ENCODE peak calls at places on chromosomes 2 and 18, in nine cellular contexts. Q is AG04450, Z is HFF-Myc, U is fibroblast of pulmonary artery, A is AG10803, I is IMR-90, T is mucosa of descending colon, O is bronchial epithelial cell, N is GM12865. L is an unnamed sample.

GRCh38 chr2:184599875-184600227 is 1.5 kb downstream of the ZNF804A start:
- DNase-seq in O (no peak), Q (no peak), U (no peak), Z (no peak), A (no peak), I (peak; percentile 20), N (no peak), T (no peak), L (no peak)

GRCh38 chr2:173715483-173715882 is 249.7 kb downstream of the SP3 start:
- DNase-seq in I (no peak), Z (no peak), T (no peak), U (no peak), Q (no peak), N (no peak), O (peak; percentile 86), A (peak; percentile 3), L (peak; percentile 31)

GRCh38 chr2:152415231-152415642 is 80.3 kb downstream of the FMNL2 start:
- DNase-seq in I (peak; percentile 19), O (peak; percentile 95), U (peak; percentile 74), Z (no peak), T (no peak), A (peak; percentile 47), Q (no peak), N (no peak), L (no peak)

GRCh38 chr2:217835931-217836881 is 166.6 kb downstream of the TNS1 start:
- DNase-seq in T (no peak), N (peak; percentile 3), U (peak; percentile 99), Q (peak; percentile 76), I (peak; percentile 91), O (no peak), Z (no peak), A (peak; percentile 99), L (peak; percentile 98)

GRCh38 chr2:169107645-169108044 is 38.3 kb downstream of the DHRS9 start:
- DNase-seq in Q (no peak), T (no peak), O (no peak), N (peak; percentile 46), Z (no peak), U (no peak), A (no peak), I (no peak), L (no peak)

GRCh38 chr18:77300579-77300978 is 50.9 kb downstream of the GALR1 start:
- DNase-seq in N (no peak), A (no peak), Z (no peak), Q (no peak), I (no peak), T (no peak), O (no peak), U (no peak), L (no peak)

GRCh38 chr2:204608261-204608660 is 63.0 kb downstream of the PARD3B start:
- DNase-seq in Q (peak; percentile 11), T (no peak), A (peak; percentile 83), U (peak; percentile 45), N (no peak), I (peak; percentile 78), O (no peak), Z (peak; percentile 5), L (peak; percentile 30)

GRCh38 chr2:11963966-11964365 is 217.5 kb downstream of the LPIN1 start:
- DNase-seq in O (peak; percentile 59), Z (no peak), U (no peak), A (no peak), I (no peak), T (no peak), Q (no peak), N (no peak), L (no peak)

GRCh38 chr2:68412127-68412819 is 47.2 kb downstream of the PLEK start:
- DNase-seq in O (no peak), Z (no peak), I (no peak), Q (no peak), T (no peak), N (no peak), U (no peak), A (no peak), L (no peak)

GRCh38 chr2:100262555-100263320 is 59.6 kb downstream of the LONRF2 start:
- DNase-seq in I (peak; percentile 56), Q (no peak), N (peak; percentile 47), Z (peak; percentile 52), O (peak; percentile 36), U (peak; percentile 74), T (peak; percentile 65), A (peak; percentile 42), L (no peak)

GRCh38 chr2:196801986-196802385 is 2.5 kb upstream of the GTF3C3 start:
- DNase-seq in I (no peak), N (no peak), O (peak; percentile 24), U (peak; percentile 17), A (no peak), T (no peak), Z (no peak), Q (no peak), L (no peak)

GRCh38 chr2:184679219-184680018 is 81.1 kb downstream of the ZNF804A start:
- DNase-seq in N (no peak), Z (no peak), A (no peak), U (no peak), I (no peak), O (no peak), T (no peak), Q (no peak), L (no peak)

GRCh38 chr18:21453512-21453862 is 147.0 kb downstream of the ESCO1 start:
- DNase-seq in T (no peak), I (no peak), N (no peak), Z (no peak), O (no peak), Q (no peak), U (no peak), A (no peak), L (no peak)

GRCh38 chr18:62763101-62763521 is 47.8 kb downstream of the PHLPP1 start:
- DNase-seq in U (no peak), O (peak; percentile 76), N (peak; percentile 63), T (no peak), Q (no peak), Z (no peak), I (no peak), A (no peak), L (no peak)

GRCh38 chr2:232434563-232435374 is 21.2 kb upstream of the ALPI start:
- DNase-seq in N (no peak), I (no peak), Z (no peak), O (no peak), Q (no peak), T (no peak), A (no peak), U (no peak), L (no peak)

GRCh38 chr2:32039447-32040219 is at the start of gene DPY30:
- DNase-seq in N (peak; percentile 97), Q (peak; percentile 86), A (peak; percentile 93), O (peak; percentile 87), I (peak; percentile 92), U (peak; percentile 95), Z (peak; percentile 73), T (peak; percentile 95), L (peak; percentile 81)

GRCh38 chr2:136253288-136254004 is 135.5 kb upstream of the CXCR4 start:
- DNase-seq in N (peak; percentile 30), Z (no peak), Q (no peak), A (no peak), U (no peak), T (no peak), I (no peak), O (no peak), L (no peak)

GRCh38 chr2:136257893-136258292 is 139.9 kb upstream of the CXCR4 start:
- DNase-seq in Q (no peak), U (no peak), I (no peak), A (no peak), N (no peak), T (no peak), Z (no peak), O (no peak), L (no peak)

GRCh38 chr2:136255127-136255526 is 137.2 kb upstream of the CXCR4 start:
- DNase-seq in O (no peak), A (no peak), Z (no peak), Q (no peak), U (no peak), I (no peak), N (no peak), T (no peak), L (no peak)

GRCh38 chr2:136254681-136255080 is 136.7 kb upstream of the CXCR4 start:
- DNase-seq in U (no peak), Z (no peak), T (no peak), I (no peak), N (peak; percentile 32), Q (no peak), A (no peak), O (no peak), L (no peak)

GRCh38 chr2:136255648-136256461 is 137.9 kb upstream of the CXCR4 start:
- DNase-seq in I (no peak), A (no peak), T (no peak), Q (no peak), N (peak; percentile 33), Z (no peak), U (no peak), O (no peak), L (no peak)
- TF ChIP-seq CTCF in I (no peak), A (no peak), T (no peak), Q (no peak), N (no peak), Z (no peak), U (no peak), O (no peak), L (no peak)

DNA sequence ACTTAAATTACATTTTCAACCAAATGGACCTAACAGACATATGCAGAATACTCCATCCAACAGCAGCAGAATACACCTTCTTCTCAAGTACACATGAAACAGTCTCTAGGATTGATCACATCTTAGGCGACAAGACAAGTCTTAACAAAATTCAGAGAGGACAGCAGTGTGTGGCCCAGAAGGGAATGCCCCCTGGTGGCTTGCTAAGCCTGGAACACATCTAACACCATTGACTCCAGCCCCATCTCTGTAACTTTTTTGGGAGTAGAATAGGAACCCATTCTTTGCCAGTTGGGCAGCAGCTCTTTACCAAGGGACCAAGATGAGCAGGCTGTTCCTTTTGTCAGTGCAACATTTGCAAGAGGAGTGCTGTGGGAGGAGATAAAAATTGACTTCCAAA is 249.9 kb downstream of the PLCL1 start:
- DNase-seq in N (peak; percentile 72), Q (no peak), U (peak; percentile 48), I (peak; percentile 37), T (peak; percentile 18), O (peak; percentile 27), A (peak; percentile 54), Z (no peak), L (peak; percentile 7)
- TF ChIP-seq CTCF in N (peak; percentile 61), Q (peak; percentile 69), U (peak; percentile 55), I (peak; percentile 54), T (no peak), O (peak; percentile 48), A (peak; percentile 82), Z (peak; percentile 63), L (peak; percentile 66)

DNA sequence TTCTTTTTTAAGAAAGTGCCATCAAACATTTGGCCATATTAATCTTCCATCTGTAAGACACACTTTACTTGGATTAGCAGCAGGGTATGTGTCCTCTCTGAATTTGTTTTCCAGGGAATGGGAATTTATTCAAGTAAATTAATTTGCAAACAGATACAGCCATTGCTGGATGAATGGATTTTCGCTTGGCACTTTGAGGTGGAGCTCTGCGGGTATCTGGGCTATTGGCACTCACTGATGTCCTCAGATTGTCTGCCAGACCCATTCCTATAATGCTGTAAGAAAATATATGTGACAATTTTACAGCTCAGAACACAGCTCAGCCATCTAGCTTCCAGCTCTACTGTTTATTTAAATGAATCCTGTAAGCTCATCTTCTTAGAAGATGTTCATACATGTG is 201.2 kb upstream of the CDH20 start:
- DNase-seq in O (no peak), Q (no peak), T (no peak), A (no peak), N (no peak), Z (no peak), I (no peak), U (no peak), L (no peak)
- TF ChIP-seq CTCF in O (no peak), Q (no peak), T (no peak), A (no peak), N (no peak), Z (no peak), I (no peak), U (no peak), L (no peak)

GRCh38 chr18:34583895-34584294 is 126.2 kb upstream of the DTNA start:
- DNase-seq in Q (no peak), A (no peak), I (no peak), T (no peak), U (no peak), Z (no peak), N (no peak), O (no peak), L (no peak)
- TF ChIP-seq CTCF in Q (no peak), A (no peak), I (no peak), T (no peak), U (no peak), Z (no peak), N (no peak), O (no peak), L (no peak)